ENCODE peak calls at places on chromosomes 1 and 21, in seven cellular contexts. G is SJSA1; Y is neural crest cell; L is stomach; W is NCI-H1417; X is effector memory CD4-positive, alpha-beta T cell; B is kidney. D is an unnamed sample.

GRCh38 chr1:25773441-25774125 is 26.4 kb upstream of the SELENON start:
- DNase-seq in L (peak), G (no peak), W (peak), X (no peak), Y (no peak), B (peak), D (no peak)

GRCh38 chr1:199685369-199685768 is 342.1 kb upstream of the NR5A2 start:
- DNase-seq in X (no peak), L (no peak), B (no peak), Y (no peak), G (no peak), W (no peak), D (no peak)

GRCh38 chr1:197663178-197663953 is 111.9 kb downstream of the DENND1B start:
- DNase-seq in G (no peak), B (no peak), L (no peak), X (no peak), W (peak), Y (no peak), D (no peak)

GRCh38 chr1:15198684-15199083 is 45.1 kb downstream of the TMEM51 start:
- DNase-seq in B (peak), Y (no peak), L (peak), X (no peak), W (no peak), G (no peak), D (no peak)

GRCh38 chr21:45019076-45019886 is 55.1 kb upstream of the ADARB1 start:
- DNase-seq in B (peak), L (no peak), Y (no peak), G (no peak), W (no peak), X (no peak), D (peak)

GRCh38 chr21:14070049-14070893 is 140.5 kb downstream of the LIPI start:
- DNase-seq in W (no peak), L (no peak), X (no peak), G (peak), Y (no peak), B (no peak), D (no peak)

GRCh38 chr1:113759341-113760101 is at the start of gene PHTF1:
- DNase-seq in B (peak), G (peak), X (peak), L (peak), Y (peak), W (peak), D (peak)

GRCh38 chr1:217009376-217009775 is 286.1 kb upstream of the ESRRG start:
- DNase-seq in L (no peak), W (no peak), B (no peak), Y (no peak), G (no peak), X (no peak), D (no peak)

GRCh38 chr1:167420510-167420909 is 97.8 kb downstream of the CD247 start:
- DNase-seq in G (no peak), X (no peak), L (no peak), W (no peak), B (no peak), Y (no peak), D (no peak)

GRCh38 chr1:41329662-41330587 is 31.3 kb upstream of the FOXO6 start:
- DNase-seq in W (peak), L (no peak), B (no peak), X (no peak), G (no peak), Y (no peak), D (no peak)

GRCh38 chr1:218701131-218701530 is 356.0 kb downstream of the TGFB2 start:
- DNase-seq in B (no peak), G (no peak), Y (no peak), L (no peak), X (no peak), W (no peak), D (no peak)

GRCh38 chr21:18026359-18026758 is 207.2 kb upstream of the C21orf91 start:
- DNase-seq in W (no peak), B (no peak), G (no peak), L (no peak), X (no peak), Y (no peak), D (no peak)

GRCh38 chr1:183105449-183105848 is 80.6 kb upstream of the LAMC2 start:
- DNase-seq in X (no peak), Y (no peak), G (no peak), L (no peak), W (no peak), B (no peak), D (no peak)

GRCh38 chr21:23936224-23936623 is 1671.1 kb downstream of the MRPL39 start:
- DNase-seq in G (no peak), Y (no peak), W (peak), L (no peak), X (no peak), B (no peak), D (no peak)

GRCh38 chr1:183185941-183186490 is at the start of gene LAMC2:
- DNase-seq in W (peak), Y (peak), L (peak), X (no peak), G (no peak), B (peak), D (no peak)

GRCh38 chr1:235739124-235739523 is 89.5 kb upstream of the GNG4 start:
- DNase-seq in W (no peak), X (no peak), B (no peak), G (no peak), Y (no peak), L (peak), D (no peak)

GRCh38 chr21:46418265-46418946 is 40.3 kb upstream of the DIP2A start:
- DNase-seq in Y (no peak), B (peak), L (no peak), X (no peak), G (no peak), W (no peak), D (no peak)

GRCh38 chr1:100585774-100586173 is 47.8 kb downstream of the GPR88 start:
- DNase-seq in Y (no peak), X (no peak), G (no peak), L (no peak), W (no peak), B (no peak), D (no peak)

GRCh38 chr1:199463521-199464127 is 563.9 kb upstream of the NR5A2 start:
- DNase-seq in B (no peak), G (no peak), L (peak), X (no peak), Y (no peak), W (peak), D (no peak)

GRCh38 chr1:40381268-40382109 is 8.0 kb downstream of the SMAP2 start:
- DNase-seq in B (no peak), X (no peak), L (no peak), W (no peak), G (no peak), Y (no peak), D (no peak)

GRCh38 chr21:45366476-45366875 is 38.5 kb upstream of the COL18A1 start:
- DNase-seq in B (peak), W (no peak), L (no peak), X (no peak), G (no peak), Y (no peak), D (no peak)

GRCh38 chr1:47593001-47593568 is 155.2 kb downstream of the FOXD2 start:
- DNase-seq in G (no peak), W (peak), L (no peak), Y (no peak), X (no peak), B (no peak), D (no peak)

GRCh38 chr21:26070822-26071425 is 99.6 kb downstream of the APP start:
- DNase-seq in L (no peak), W (peak), G (no peak), B (no peak), Y (no peak), X (no peak), D (no peak)

GRCh38 chr1:204041803-204042505 is 31.0 kb upstream of the SOX13 start:
- DNase-seq in B (no peak), G (no peak), X (no peak), Y (no peak), W (peak), L (no peak), D (no peak)

GRCh38 chr1:222042120-222042519 is 300.2 kb upstream of the DUSP10 start:
- DNase-seq in Y (no peak), G (no peak), X (no peak), B (no peak), W (no peak), L (no peak), D (no peak)

GRCh38 chr21:45540601-45540970 is 1.7 kb downstream of the SLC19A1 start:
- DNase-seq in Y (no peak), G (peak), X (no peak), B (peak), W (no peak), L (peak), D (peak)

GRCh38 chr1:1157914-1158710 is 15.6 kb upstream of the TTLL10 start:
- DNase-seq in W (no peak), B (peak), L (peak), Y (peak), X (no peak), G (no peak), D (no peak)

GRCh38 chr1:11886986-11887665 is 28.4 kb upstream of the NPPB start:
- DNase-seq in G (no peak), B (no peak), L (no peak), W (no peak), X (no peak), Y (no peak), D (no peak)

GRCh38 chr1:21318714-21319159 is 28.5 kb upstream of the ECE1 start:
- DNase-seq in X (no peak), W (peak), Y (no peak), B (peak), L (peak), G (no peak), D (no peak)

GRCh38 chr1:54131419-54131818 is 21.4 kb downstream of the CDCP2 start:
- DNase-seq in Y (no peak), G (no peak), X (no peak), W (no peak), L (no peak), B (no peak), D (no peak)

GRCh38 chr1:156959414-156959813 is 39.0 kb downstream of the LRRC71 start:
- DNase-seq in B (no peak), G (no peak), Y (no peak), X (no peak), L (no peak), W (peak), D (no peak)

GRCh38 chr1:21541835-21542234 is 32.6 kb downstream of the ALPL start:
- DNase-seq in Y (no peak), L (no peak), X (no peak), B (no peak), G (peak), W (no peak), D (no peak)

GRCh38 chr1:68046423-68046822 is 4.0 kb downstream of the DIRAS3 start:
- DNase-seq in G (no peak), X (no peak), W (no peak), B (no peak), L (no peak), Y (no peak), D (no peak)

GRCh38 chr1:65265296-65266271 is 43.8 kb upstream of the DNAJC6 start:
- DNase-seq in B (peak), Y (peak), W (peak), X (peak), L (peak), G (no peak), D (peak)

D was measured in spleen.